ENCODE peak calls at places on chromosomes 3 and 15, in nine cellular contexts. Z is cardiac muscle cell, R is left ventricle myocardium inferior, L is WERI-Rb-1, N is tibial artery, Q is MM.1S, K is uterus, M is small intestine, A is neuronal stem cell. E is an unnamed sample. For H3K9me3, the result is how much of the 10 kb centered on the place peaks cover.

GRCh38 chr3:4332991-4333390 is 29.8 kb downstream of the SETMAR start:
- DNase-seq in Z (no peak), R (no peak), L (no peak), N (no peak), Q (no peak), K (no peak), M (no peak), A (no peak), E (no peak)

GRCh38 chr3:100400424-100400781 is 486 bp downstream of the TOMM70 start:
- DNase-seq in Z (peak), R (no peak), L (peak), N (peak), Q (peak), K (no peak), M (peak), A (peak), E (no peak)

GRCh38 chr3:169259134-169259533 is 404.4 kb downstream of the MECOM start:
- DNase-seq in Z (no peak), R (no peak), L (no peak), N (no peak), Q (no peak), K (no peak), M (no peak), A (no peak), E (no peak)

GRCh38 chr3:40109641-40110490 is 199.6 kb upstream of the EIF1B start:
- DNase-seq in Z (peak), R (no peak), L (no peak), N (no peak), Q (no peak), K (no peak), M (no peak), A (peak), E (no peak)

GRCh38 chr15:80924278-80924677 is 65.3 kb downstream of the MESD start:
- DNase-seq in Z (no peak), R (no peak), L (no peak), N (no peak), Q (no peak), K (no peak), M (no peak), A (no peak), E (no peak)

GRCh38 chr3:150084128-150084527 is 113.4 kb upstream of the PFN2 start:
- DNase-seq in Z (no peak), R (no peak), L (no peak), N (no peak), Q (no peak), K (no peak), M (no peak), A (no peak), E (no peak)

GRCh38 chr3:170745211-170745718 is 124.7 kb downstream of the RPL22L1 start:
- DNase-seq in Z (peak), R (no peak), L (no peak), N (no peak), Q (no peak), K (no peak), M (no peak), A (no peak), E (no peak)

GRCh38 chr15:78642341-78642740 is 1.3 kb upstream of the CHRNB4 start:
- DNase-seq in Z (no peak), R (no peak), L (no peak), N (no peak), Q (no peak), K (no peak), M (no peak), A (no peak), E (no peak)

GRCh38 chr15:81820236-81820635 is 225.6 kb downstream of the MEX3B start:
- DNase-seq in Z (peak), R (no peak), L (no peak), N (no peak), Q (no peak), K (no peak), M (no peak), A (no peak), E (no peak)

GRCh38 chr15:57035664-57036063 is 117.2 kb downstream of the TCF12 start:
- DNase-seq in Z (no peak), R (no peak), L (no peak), N (no peak), Q (no peak), K (no peak), M (no peak), A (no peak), E (no peak)

GRCh38 chr3:27289769-27290413 is 79.3 kb downstream of the NEK10 start:
- DNase-seq in Z (no peak), R (no peak), L (no peak), N (no peak), Q (no peak), K (no peak), M (peak), A (no peak), E (no peak)

GRCh38 chr15:70505971-70506887 is 257.1 kb downstream of the UACA start:
- DNase-seq in Z (no peak), R (no peak), L (no peak), N (no peak), Q (no peak), K (no peak), M (no peak), A (no peak), E (no peak)

GRCh38 chr3:191119415-191120295 is 79.4 kb upstream of the OSTN start:
- DNase-seq in Z (no peak), R (no peak), L (no peak), N (no peak), Q (no peak), K (no peak), M (no peak), A (peak), E (no peak)

GRCh38 chr3:9917820-9918219 is 922 bp downstream of the IL17RC start:
- DNase-seq in Z (no peak), R (no peak), L (no peak), N (no peak), Q (no peak), K (no peak), M (peak), A (no peak), E (no peak)

GRCh38 chr15:70375006-70375409 is 277.3 kb upstream of the TLE3 start:
- DNase-seq in Z (peak), R (no peak), L (no peak), N (no peak), Q (no peak), K (peak), M (no peak), A (no peak), E (no peak)

DNA sequence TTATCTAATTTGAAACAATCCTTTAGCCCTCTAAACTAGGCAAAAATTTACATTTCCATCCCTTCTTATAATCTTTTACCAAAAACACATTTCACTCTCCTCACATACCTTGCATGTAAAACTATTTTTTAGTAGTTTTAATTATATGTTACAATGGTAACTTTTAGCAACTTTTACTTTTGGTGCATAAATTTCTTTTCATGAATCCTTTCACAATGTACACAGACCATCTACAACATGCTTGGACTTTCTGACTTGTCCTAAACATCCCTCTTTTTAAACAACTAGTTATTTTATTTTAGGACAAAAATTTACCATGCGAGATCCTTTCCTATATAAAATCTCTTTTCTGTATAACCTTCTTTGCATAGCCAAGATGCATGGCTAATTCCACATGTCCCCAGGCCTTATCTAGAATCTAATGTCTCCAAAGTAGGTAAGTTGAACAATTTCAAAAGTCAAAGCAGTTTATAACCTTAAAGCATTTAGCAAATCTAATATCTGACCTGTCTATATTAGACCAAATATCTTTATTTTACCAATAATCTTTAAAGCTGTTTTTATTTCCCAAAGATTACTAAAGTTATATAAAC is 14.4 kb upstream of the ALDH1L1 start:
- DNase-seq in Z (no peak), R (no peak), L (no peak), N (no peak), Q (no peak), K (no peak), M (no peak), A (peak), E (no peak)
- H3K9me3 ChIP-seq in Z (under half), R (under half), L (under half), N (under half), Q (under half), K (under half), M (under half), A (under half), E (under half)

GRCh38 chr3:112799946-112800345 is 46.7 kb downstream of the CD200R1L start:
- DNase-seq in Z (no peak), R (no peak), L (no peak), N (no peak), Q (no peak), K (no peak), M (no peak), A (no peak), E (no peak)
- H3K27ac ChIP-seq in Z (no peak), R (no peak), L (no peak), N (no peak), Q (no peak), K (no peak), M (no peak), A (no peak), E (no peak)

GRCh38 chr3:151328298-151329036 is 882 bp downstream of the P2RY13 start:
- DNase-seq in Z (peak), R (no peak), L (no peak), N (no peak), Q (no peak), K (no peak), M (no peak), A (no peak), E (no peak)

GRCh38 chr3:151330374-151330773 is 1.0 kb upstream of the P2RY13 start:
- DNase-seq in Z (no peak), R (no peak), L (no peak), N (no peak), Q (no peak), K (no peak), M (no peak), A (no peak), E (no peak)

GRCh38 chr3:151330899-151331298 is 1.6 kb upstream of the P2RY13 start:
- DNase-seq in Z (peak), R (no peak), L (no peak), N (no peak), Q (no peak), K (no peak), M (no peak), A (no peak), E (no peak)

GRCh38 chr3:151329368-151329767 is at the start of gene P2RY13:
- DNase-seq in Z (no peak), R (no peak), L (no peak), N (no peak), Q (no peak), K (no peak), M (no peak), A (no peak), E (no peak)

DNA sequence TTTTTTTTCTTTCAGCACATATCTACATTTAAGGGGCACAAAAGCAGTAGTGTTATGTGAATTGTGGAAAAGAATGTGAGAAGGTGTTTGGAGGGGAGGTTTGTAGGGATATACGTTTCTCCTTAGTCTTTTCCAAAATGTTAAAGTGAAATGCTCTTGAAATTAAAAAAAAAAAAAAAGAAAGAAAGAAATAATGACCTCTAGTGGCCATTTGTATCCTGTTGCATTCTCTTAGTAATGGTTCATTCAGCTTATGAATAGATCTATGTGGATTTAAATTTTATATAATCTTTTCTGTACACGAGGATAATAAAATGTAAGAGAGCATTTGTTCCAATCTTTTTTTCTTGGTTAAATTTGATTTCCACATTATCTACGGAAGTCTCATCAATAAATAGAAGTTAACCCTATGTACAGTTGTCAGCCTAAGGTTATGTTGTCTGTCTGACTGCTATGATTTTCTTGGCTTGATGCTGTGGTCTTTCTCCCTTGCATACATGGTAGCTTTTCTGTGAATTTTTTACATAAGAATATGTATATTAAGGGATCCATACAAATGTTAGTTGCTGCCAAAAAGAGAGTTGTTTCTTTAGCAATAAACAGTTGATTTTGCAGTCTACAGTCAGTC is 1.7 kb downstream of the P2RY13 start:
- DNase-seq in Z (peak), R (no peak), L (no peak), N (no peak), Q (no peak), K (no peak), M (peak), A (no peak), E (no peak)
- H3K4me3 ChIP-seq in Z (no peak), R (peak), L (no peak), N (peak), Q (no peak), K (no peak), M (no peak), A (no peak), E (no peak)

GRCh38 chr15:20644896-20645295 is 103.3 kb upstream of the GOLGA6L6 start:
- DNase-seq in Z (no peak), R (no peak), L (no peak), N (no peak), Q (no peak), K (no peak), M (no peak), A (no peak), E (no peak)

GRCh38 chr15:20646529-20647142 is 105.0 kb upstream of the GOLGA6L6 start:
- DNase-seq in Z (no peak), R (no peak), L (no peak), N (no peak), Q (peak), K (no peak), M (no peak), A (no peak), E (no peak)

GRCh38 chr15:20644026-20644425 is 102.4 kb upstream of the GOLGA6L6 start:
- DNase-seq in Z (no peak), R (no peak), L (no peak), N (no peak), Q (no peak), K (no peak), M (no peak), A (no peak), E (no peak)

GRCh38 chr15:20643024-20643770 is 101.6 kb upstream of the GOLGA6L6 start:
- DNase-seq in Z (no peak), R (no peak), L (no peak), N (no peak), Q (no peak), K (no peak), M (no peak), A (no peak), E (no peak)

GRCh38 chr15:20645956-20646355 is 104.4 kb upstream of the GOLGA6L6 start:
- DNase-seq in Z (peak), R (peak), L (no peak), N (peak), Q (peak), K (no peak), M (peak), A (no peak), E (no peak)
- H3K9me3 ChIP-seq in Z (under half), R (under half), L (under half), N (under half), Q (under half), K (under half), M (under half), A (under half), E (under half)

GRCh38 chr3:111517801-111518200 is 24.2 kb upstream of the CD96 start:
- DNase-seq in Z (no peak), R (no peak), L (no peak), N (no peak), Q (no peak), K (no peak), M (no peak), A (no peak), E (no peak)
- H3K27ac ChIP-seq in Z (no peak), R (no peak), L (peak), N (no peak), Q (no peak), K (no peak), M (no peak), A (no peak), E (no peak)

DNA sequence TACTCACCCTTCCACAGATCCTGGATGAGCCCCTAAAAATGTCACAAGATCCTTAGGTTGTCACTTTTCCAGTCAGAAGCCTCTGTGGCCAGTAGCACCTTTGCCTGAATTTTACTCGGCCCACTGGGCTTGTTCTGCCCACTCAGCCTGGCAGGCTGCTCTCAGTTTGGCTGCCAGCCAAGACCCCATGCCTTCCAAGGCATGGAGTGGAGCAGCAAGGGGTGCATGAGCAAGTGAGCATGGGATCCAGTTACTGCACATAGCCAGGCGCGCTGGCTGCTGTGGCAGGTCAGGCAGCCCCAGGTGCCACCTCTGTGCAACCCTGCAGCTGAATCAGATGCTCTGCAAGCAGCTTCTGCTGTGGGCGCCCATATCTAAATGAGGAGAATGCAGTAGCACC is 79.3 kb downstream of the CGGBP1 start:
- DNase-seq in Z (no peak), R (no peak), L (no peak), N (no peak), Q (no peak), K (no peak), M (no peak), A (no peak), E (no peak)
- H3K4me3 ChIP-seq in Z (no peak), R (no peak), L (no peak), N (no peak), Q (no peak), K (no peak), M (no peak), A (no peak), E (no peak)

GRCh38 chr15:25054943-25055342 is 100.2 kb downstream of the SNRPN start:
- DNase-seq in Z (no peak), R (no peak), L (no peak), N (no peak), Q (no peak), K (no peak), M (no peak), A (no peak), E (no peak)
- H3K9me3 ChIP-seq in Z (under half), R (half or more), L (half or more), N (half or more), Q (under half), K (half or more), M (under half), A (half or more), E (under half)

DNA sequence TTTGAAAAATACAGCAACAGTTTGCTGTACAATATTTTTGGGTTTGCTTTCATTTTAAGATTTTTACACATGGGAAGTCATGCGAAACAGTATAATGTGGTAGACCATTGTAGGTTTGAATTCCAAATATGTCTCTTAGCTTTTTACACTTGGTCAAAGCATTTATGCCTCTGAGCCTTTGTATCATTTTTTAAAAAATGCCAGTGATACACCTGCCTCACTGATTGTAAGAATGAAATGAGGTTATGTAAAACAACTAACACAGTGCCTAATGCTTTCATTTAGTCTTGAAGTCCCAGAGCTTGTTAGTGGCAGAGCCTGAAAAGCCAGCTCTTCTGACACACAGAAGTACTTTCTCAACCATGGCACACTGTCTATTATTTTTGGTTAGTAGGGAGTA is 202.0 kb downstream of the UBE2E2 start:
- DNase-seq in Z (no peak), R (no peak), L (no peak), N (no peak), Q (no peak), K (no peak), M (no peak), A (no peak), E (no peak)
- H3K27ac ChIP-seq in Z (peak), R (no peak), L (no peak), N (no peak), Q (no peak), K (no peak), M (no peak), A (no peak), E (no peak)

GRCh38 chr15:39506146-39506545 is 74.7 kb upstream of the THBS1 start:
- DNase-seq in Z (peak), R (no peak), L (no peak), N (no peak), Q (no peak), K (no peak), M (no peak), A (no peak), E (no peak)
- H3K4me3 ChIP-seq in Z (no peak), R (no peak), L (no peak), N (no peak), Q (no peak), K (no peak), M (no peak), A (no peak), E (no peak)

E was measured in colonic mucosa.